ENCODE peak calls at places on chromosome 7, in eight cellular contexts. One of them, this sample, is unnamed.

GRCh38 chr7:1985071-1985470 is 247.7 kb downstream of the MAD1L1 start:
- DNase-seq in vagina: no peak
- DNase-seq in transverse colon: no peak
- DNase-seq in tibial nerve: no peak
- DNase-seq in uterus: no peak
- DNase-seq in body of pancreas: no peak
- DNase-seq in heart left ventricle: no peak
- DNase-seq in GM12878: no peak
- DNase-seq in this sample: no peak

GRCh38 chr7:2237109-2237602 is 4.4 kb upstream of the MAD1L1 start:
- DNase-seq in body of pancreas: no peak
- DNase-seq in heart left ventricle: peak; percentile 44
- DNase-seq in tibial nerve: peak; percentile 32
- DNase-seq in uterus: no peak
- DNase-seq in vagina: no peak
- DNase-seq in GM12878: peak; percentile 96
- DNase-seq in transverse colon: peak; percentile 63
- DNase-seq in this sample: no peak

GRCh38 chr7:139828880-139829653 is at the start of gene TBXAS1:
- DNase-seq in heart left ventricle: peak; percentile 30
- DNase-seq in body of pancreas: peak; percentile 19
- DNase-seq in transverse colon: peak; percentile 57
- DNase-seq in GM12878: no peak
- DNase-seq in uterus: no peak
- DNase-seq in tibial nerve: peak; percentile 33
- DNase-seq in vagina: no peak
- DNase-seq in this sample: peak; percentile 80

GRCh38 chr7:26155531-26156375 is 3.8 kb downstream of the NFE2L3 start:
- DNase-seq in transverse colon: no peak
- DNase-seq in vagina: no peak
- DNase-seq in body of pancreas: no peak
- DNase-seq in heart left ventricle: no peak
- DNase-seq in uterus: no peak
- DNase-seq in tibial nerve: no peak
- DNase-seq in GM12878: no peak
- DNase-seq in this sample: no peak

GRCh38 chr7:102115181-102115580 is 171.5 kb upstream of the SH2B2 start:
- DNase-seq in body of pancreas: no peak
- DNase-seq in transverse colon: no peak
- DNase-seq in vagina: no peak
- DNase-seq in GM12878: no peak
- DNase-seq in heart left ventricle: no peak
- DNase-seq in uterus: no peak
- DNase-seq in tibial nerve: no peak
- DNase-seq in this sample: no peak

GRCh38 chr7:28732037-28732869 is 225.9 kb downstream of the TRIL start:
- DNase-seq in transverse colon: no peak
- DNase-seq in tibial nerve: peak; percentile 64
- DNase-seq in vagina: no peak
- DNase-seq in heart left ventricle: peak; percentile 30
- DNase-seq in uterus: peak; percentile 29
- DNase-seq in GM12878: no peak
- DNase-seq in body of pancreas: no peak
- DNase-seq in this sample: no peak

GRCh38 chr7:17706734-17707133 is 233.6 kb downstream of the SNX13 start:
- DNase-seq in uterus: peak; percentile 23
- DNase-seq in GM12878: peak; percentile 12
- DNase-seq in transverse colon: peak; percentile 16
- DNase-seq in body of pancreas: peak; percentile 29
- DNase-seq in tibial nerve: peak; percentile 49
- DNase-seq in heart left ventricle: peak; percentile 31
- DNase-seq in vagina: no peak
- DNase-seq in this sample: no peak

GRCh38 chr7:69564454-69565417 is 33.5 kb upstream of the AUTS2 start:
- DNase-seq in vagina: no peak
- DNase-seq in uterus: peak; percentile 19
- DNase-seq in tibial nerve: peak; percentile 12
- DNase-seq in body of pancreas: no peak
- DNase-seq in transverse colon: no peak
- DNase-seq in GM12878: peak; percentile 40
- DNase-seq in heart left ventricle: peak; percentile 19
- DNase-seq in this sample: no peak

GRCh38 chr7:51472017-51472296 is 155.3 kb upstream of the COBL start:
- DNase-seq in tibial nerve: no peak
- DNase-seq in vagina: no peak
- DNase-seq in uterus: no peak
- DNase-seq in body of pancreas: no peak
- DNase-seq in GM12878: no peak
- DNase-seq in transverse colon: no peak
- DNase-seq in heart left ventricle: no peak
- DNase-seq in this sample: no peak

GRCh38 chr7:44388089-44388970 is 62.9 kb upstream of the CAMK2B start:
- DNase-seq in uterus: no peak
- DNase-seq in tibial nerve: no peak
- DNase-seq in body of pancreas: no peak
- DNase-seq in vagina: peak; percentile 28
- DNase-seq in transverse colon: no peak
- DNase-seq in GM12878: no peak
- DNase-seq in heart left ventricle: no peak
- DNase-seq in this sample: no peak

GRCh38 chr7:82234457-82235049 is 209.0 kb downstream of the CACNA2D1 start:
- DNase-seq in GM12878: no peak
- DNase-seq in vagina: no peak
- DNase-seq in uterus: no peak
- DNase-seq in transverse colon: no peak
- DNase-seq in body of pancreas: no peak
- DNase-seq in tibial nerve: no peak
- DNase-seq in heart left ventricle: no peak
- DNase-seq in this sample: no peak

GRCh38 chr7:78063758-78064157 is 265.2 kb downstream of the PHTF2 start:
- DNase-seq in body of pancreas: no peak
- DNase-seq in GM12878: no peak
- DNase-seq in heart left ventricle: no peak
- DNase-seq in vagina: no peak
- DNase-seq in tibial nerve: no peak
- DNase-seq in uterus: no peak
- DNase-seq in transverse colon: no peak
- DNase-seq in this sample: no peak

GRCh38 chr7:98284335-98285036 is 3.0 kb downstream of the BRI3 start:
- DNase-seq in body of pancreas: peak; percentile 77
- DNase-seq in tibial nerve: peak; percentile 57
- DNase-seq in uterus: peak; percentile 52
- DNase-seq in transverse colon: peak; percentile 92
- DNase-seq in heart left ventricle: peak; percentile 81
- DNase-seq in GM12878: no peak
- DNase-seq in vagina: no peak
- DNase-seq in this sample: no peak

GRCh38 chr7:81280531-81280930 is 361.7 kb upstream of the SEMA3C start:
- DNase-seq in GM12878: no peak
- DNase-seq in vagina: no peak
- DNase-seq in heart left ventricle: no peak
- DNase-seq in transverse colon: no peak
- DNase-seq in body of pancreas: no peak
- DNase-seq in tibial nerve: no peak
- DNase-seq in uterus: no peak
- DNase-seq in this sample: no peak

DNA sequence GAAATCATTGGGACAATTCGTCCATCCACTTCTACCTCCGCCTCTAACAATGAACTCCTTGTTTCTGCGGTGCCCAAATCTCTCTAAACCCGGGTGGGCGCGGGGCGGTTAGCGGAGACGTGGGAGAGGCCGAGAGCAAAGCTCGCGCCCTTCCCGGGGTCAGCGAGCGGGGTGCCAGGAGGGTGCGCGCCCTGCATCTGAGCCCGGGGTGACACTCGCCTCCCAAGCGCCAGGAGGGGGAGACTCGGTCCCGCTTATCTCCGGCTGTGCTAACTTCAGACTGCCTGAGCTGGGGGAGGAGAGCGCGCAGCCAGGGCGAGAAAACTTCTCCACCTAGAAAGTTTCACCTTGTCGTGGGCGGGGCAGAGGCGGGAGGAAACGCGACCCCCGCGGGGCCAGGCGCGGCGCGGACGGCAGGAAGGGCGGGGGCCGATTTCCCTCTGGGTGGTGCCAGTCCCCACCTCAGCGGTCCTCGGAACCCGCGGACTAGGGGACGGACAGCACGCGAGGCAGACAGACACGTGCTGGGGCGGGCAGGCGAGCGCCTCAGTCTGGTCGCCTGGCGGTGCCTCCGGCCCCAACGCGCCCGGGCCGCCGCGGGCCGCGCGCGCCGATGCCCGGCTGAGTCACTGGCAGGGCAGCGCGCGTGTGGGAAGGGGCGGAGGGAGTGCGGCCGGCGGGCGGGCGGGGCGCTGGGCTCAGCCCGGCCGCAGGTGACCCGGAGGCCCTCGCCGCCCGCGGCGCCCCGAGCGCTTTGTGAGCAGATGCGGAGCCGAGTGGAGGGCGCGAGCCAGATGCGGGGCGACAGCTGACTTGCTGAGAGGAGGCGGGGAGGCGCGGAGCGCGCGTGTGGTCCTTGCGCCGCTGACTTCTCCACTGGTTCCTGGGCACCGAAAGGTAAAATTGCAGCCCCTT is at the start of gene MET:
- DNase-seq in GM12878: no peak
- DNase-seq in tibial nerve: peak; percentile 73
- DNase-seq in vagina: no peak
- DNase-seq in heart left ventricle: peak; percentile 74
- DNase-seq in transverse colon: peak; percentile 86
- DNase-seq in body of pancreas: peak; percentile 86
- DNase-seq in uterus: peak; percentile 47
- DNase-seq in this sample: peak; percentile 25
- TF ChIP-seq POLR2A in GM12878: no peak
- TF ChIP-seq POLR2A in tibial nerve: no peak
- TF ChIP-seq POLR2A in vagina: no peak
- TF ChIP-seq POLR2A in heart left ventricle: peak; percentile 27
- TF ChIP-seq POLR2A in transverse colon: no peak
- TF ChIP-seq POLR2A in body of pancreas: peak; percentile 73
- TF ChIP-seq POLR2A in uterus: peak; percentile 33
- TF ChIP-seq POLR2A in this sample: peak; percentile 8

GRCh38 chr7:126856691-126857291 is 395.9 kb downstream of the GRM8 start:
- DNase-seq in vagina: no peak
- DNase-seq in GM12878: no peak
- DNase-seq in tibial nerve: no peak
- DNase-seq in body of pancreas: no peak
- DNase-seq in transverse colon: no peak
- DNase-seq in uterus: no peak
- DNase-seq in heart left ventricle: no peak
- DNase-seq in this sample: no peak
- TF ChIP-seq CTCF in vagina: no peak
- TF ChIP-seq CTCF in GM12878: peak; percentile 63
- TF ChIP-seq CTCF in tibial nerve: no peak
- TF ChIP-seq CTCF in body of pancreas: peak; percentile 57
- TF ChIP-seq CTCF in transverse colon: peak; percentile 47
- TF ChIP-seq CTCF in uterus: no peak
- TF ChIP-seq CTCF in heart left ventricle: no peak
- TF ChIP-seq CTCF in this sample: no peak

GRCh38 chr7:30209951-30210350 is 74.4 kb upstream of the ZNRF2 start:
- DNase-seq in body of pancreas: no peak
- DNase-seq in transverse colon: no peak
- DNase-seq in vagina: peak; percentile 34
- DNase-seq in GM12878: no peak
- DNase-seq in heart left ventricle: no peak
- DNase-seq in uterus: no peak
- DNase-seq in tibial nerve: no peak
- DNase-seq in this sample: no peak
- H3K36me3 ChIP-seq in body of pancreas: no peaks in the 10 kb centered on the region
- H3K36me3 ChIP-seq in transverse colon: no peaks in the 10 kb centered on the region
- H3K36me3 ChIP-seq in vagina: no peaks in the 10 kb centered on the region
- H3K36me3 ChIP-seq in GM12878: no peaks in the 10 kb centered on the region
- H3K36me3 ChIP-seq in heart left ventricle: no peaks in the 10 kb centered on the region
- H3K36me3 ChIP-seq in uterus: no peaks in the 10 kb centered on the region
- H3K36me3 ChIP-seq in tibial nerve: no peaks in the 10 kb centered on the region
- H3K36me3 ChIP-seq in this sample: no peaks in the 10 kb centered on the region

DNA sequence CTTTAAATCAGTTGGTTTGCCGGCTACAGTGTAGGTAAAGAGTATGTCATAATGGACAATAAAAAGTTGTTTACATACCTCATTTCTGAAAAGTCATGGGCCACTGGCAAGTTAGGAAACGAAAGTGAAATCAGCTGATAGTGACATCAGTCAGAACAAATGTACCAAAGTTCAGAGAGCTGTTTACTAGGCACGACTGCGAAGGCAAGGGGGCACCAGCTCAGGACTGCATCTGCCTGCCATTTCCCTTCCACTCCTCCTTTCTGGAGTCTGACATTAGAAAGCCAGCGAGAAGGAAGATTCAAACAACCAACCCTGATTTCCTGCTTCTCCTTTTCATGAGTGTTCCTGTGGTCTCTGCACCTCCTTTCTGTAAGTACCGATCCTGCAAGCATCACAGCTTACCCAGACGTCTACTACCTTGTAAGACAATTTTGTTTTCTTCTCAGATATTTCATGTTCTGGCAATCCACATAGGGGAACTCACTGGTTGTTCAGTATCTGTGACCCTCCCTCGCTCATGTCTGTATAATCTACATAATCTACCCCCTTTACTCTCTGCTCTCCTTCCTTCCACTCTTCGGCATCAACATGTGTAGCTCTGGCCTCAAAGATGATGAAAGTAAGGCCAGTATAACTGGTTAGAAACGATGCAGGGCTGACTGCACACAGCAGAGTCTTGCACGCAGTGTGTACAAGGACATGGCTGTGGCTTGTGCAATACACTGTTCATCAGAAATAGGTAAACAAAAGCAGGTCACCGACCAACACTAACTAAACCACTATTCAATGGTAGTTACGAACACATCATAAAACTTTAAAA is at the start of gene TMEM140:
- DNase-seq in tibial nerve: peak; percentile 67
- DNase-seq in uterus: no peak
- DNase-seq in body of pancreas: peak; percentile 52
- DNase-seq in transverse colon: peak; percentile 75
- DNase-seq in vagina: no peak
- DNase-seq in GM12878: peak; percentile 90
- DNase-seq in heart left ventricle: peak; percentile 54
- DNase-seq in this sample: peak; percentile 92
- TF ChIP-seq POLR2A in tibial nerve: peak; percentile 72
- TF ChIP-seq POLR2A in uterus: peak; percentile 50
- TF ChIP-seq POLR2A in body of pancreas: peak; percentile 26
- TF ChIP-seq POLR2A in transverse colon: peak; percentile 84
- TF ChIP-seq POLR2A in vagina: peak; percentile 76
- TF ChIP-seq POLR2A in GM12878: peak; percentile 82
- TF ChIP-seq POLR2A in heart left ventricle: peak; percentile 71
- TF ChIP-seq POLR2A in this sample: peak; percentile 56